ENCODE peak calls at places on chromosomes 11 and 22, in four cellular contexts. One of them, this sample, is unnamed.

GRCh38 chr22:38700271-38700788 is 413 bp downstream of the JOSD1 start:
- DNase-seq in HepG2: peak; percentile 35
- DNase-seq in K562: no peak
- DNase-seq in WTC11: peak; percentile 65
- DNase-seq in this sample: no peak

GRCh38 chr11:79940976-79941735 is 500.3 kb upstream of the TENM4 start:
- DNase-seq in WTC11: no peak
- DNase-seq in HepG2: no peak
- DNase-seq in K562: no peak
- DNase-seq in this sample: no peak

GRCh38 chr11:125679397-125679796 is 1.2 kb downstream of the ACRV1 start:
- DNase-seq in HepG2: no peak
- DNase-seq in WTC11: no peak
- DNase-seq in K562: no peak
- DNase-seq in this sample: no peak

GRCh38 chr11:2574043-2574552 is 125.7 kb downstream of the KCNQ1OT1 start:
- DNase-seq in HepG2: no peak
- DNase-seq in K562: no peak
- DNase-seq in WTC11: peak; percentile 9
- DNase-seq in this sample: no peak

GRCh38 chr11:27837895-27838563 is 137.8 kb upstream of the BDNF start:
- DNase-seq in K562: no peak
- DNase-seq in WTC11: no peak
- DNase-seq in HepG2: no peak
- DNase-seq in this sample: no peak

GRCh38 chr11:61475433-61475832 is 33.1 kb upstream of the LRRC10B start:
- DNase-seq in HepG2: no peak
- DNase-seq in WTC11: no peak
- DNase-seq in K562: no peak
- DNase-seq in this sample: no peak

GRCh38 chr11:10305964-10306918 is 1.4 kb downstream of the ADM start:
- DNase-seq in K562: no peak
- DNase-seq in HepG2: no peak
- DNase-seq in WTC11: peak; percentile 65
- DNase-seq in this sample: no peak

GRCh38 chr22:22709719-22710445 is 65.5 kb downstream of the GGTLC2 start:
- DNase-seq in WTC11: peak; percentile 87
- DNase-seq in K562: peak; percentile 91
- DNase-seq in HepG2: no peak
- DNase-seq in this sample: peak; percentile 61

GRCh38 chr22:45842141-45842831 is 134.7 kb downstream of the WNT7B start:
- DNase-seq in WTC11: no peak
- DNase-seq in K562: no peak
- DNase-seq in HepG2: no peak
- DNase-seq in this sample: no peak

GRCh38 chr11:9002920-9003572 is 755 bp downstream of the NRIP3 start:
- DNase-seq in WTC11: no peak
- DNase-seq in HepG2: no peak
- DNase-seq in K562: peak; percentile 32
- DNase-seq in this sample: no peak

GRCh38 chr22:32482708-32483107 is 8.1 kb downstream of the FBXO7 start:
- DNase-seq in WTC11: no peak
- DNase-seq in K562: peak; percentile 63
- DNase-seq in HepG2: no peak
- DNase-seq in this sample: no peak

GRCh38 chr22:28899199-28899853 is 16.0 kb downstream of the ZNRF3 start:
- DNase-seq in HepG2: no peak
- DNase-seq in WTC11: no peak
- DNase-seq in K562: no peak
- DNase-seq in this sample: no peak

GRCh38 chr11:16857186-16857585 is 118.7 kb downstream of the C11orf58 start:
- DNase-seq in K562: peak; percentile 94
- DNase-seq in WTC11: no peak
- DNase-seq in HepG2: no peak
- DNase-seq in this sample: no peak

GRCh38 chr11:2268911-2269600 is 1.3 kb downstream of the ASCL2 start:
- DNase-seq in WTC11: peak; percentile 75
- DNase-seq in K562: peak; percentile 50
- DNase-seq in HepG2: peak; percentile 64
- DNase-seq in this sample: peak; percentile 66

GRCh38 chr11:72037554-72038311 is 39.0 kb downstream of the IL18BP start:
- DNase-seq in HepG2: no peak
- DNase-seq in WTC11: no peak
- DNase-seq in K562: no peak
- DNase-seq in this sample: no peak

GRCh38 chr22:42328130-42328821 is 57.8 kb upstream of the TCF20 start:
- DNase-seq in HepG2: no peak
- DNase-seq in K562: no peak
- DNase-seq in WTC11: no peak
- DNase-seq in this sample: no peak

GRCh38 chr11:42161886-42162285 is 702.4 kb upstream of the LRRC4C start:
- DNase-seq in WTC11: no peak
- DNase-seq in HepG2: no peak
- DNase-seq in K562: no peak
- DNase-seq in this sample: no peak

GRCh38 chr11:32071811-32072210 is 19.1 kb upstream of the RCN1 start:
- DNase-seq in WTC11: peak; percentile 30
- DNase-seq in K562: peak; percentile 9
- DNase-seq in HepG2: peak; percentile 11
- DNase-seq in this sample: peak; percentile 53

GRCh38 chr11:115222218-115222862 is 281.9 kb downstream of the CADM1 start:
- DNase-seq in HepG2: peak; percentile 30
- DNase-seq in WTC11: no peak
- DNase-seq in K562: peak; percentile 2
- DNase-seq in this sample: no peak

GRCh38 chr11:105298174-105298573 is 158.6 kb upstream of the CARD18 start:
- DNase-seq in HepG2: no peak
- DNase-seq in WTC11: no peak
- DNase-seq in K562: no peak
- DNase-seq in this sample: no peak

GRCh38 chr22:50497093-50497492 is 10.4 kb downstream of the LMF2 start:
- DNase-seq in K562: no peak
- DNase-seq in WTC11: no peak
- DNase-seq in HepG2: no peak
- DNase-seq in this sample: no peak

GRCh38 chr11:44846852-44847251 is 103.8 kb downstream of the TP53I11 start:
- DNase-seq in K562: no peak
- DNase-seq in WTC11: no peak
- DNase-seq in HepG2: no peak
- DNase-seq in this sample: no peak

GRCh38 chr11:69487849-69488542 is 6.5 kb downstream of the LINC01488 start:
- DNase-seq in WTC11: no peak
- DNase-seq in K562: no peak
- DNase-seq in HepG2: no peak
- DNase-seq in this sample: no peak

GRCh38 chr11:130879836-130880235 is 36.4 kb downstream of the SNX19 start:
- DNase-seq in WTC11: no peak
- DNase-seq in HepG2: no peak
- DNase-seq in K562: no peak
- DNase-seq in this sample: no peak

GRCh38 chr22:26656896-26657851 is at the start of gene MIAT:
- DNase-seq in WTC11: peak; percentile 81
- DNase-seq in K562: peak; percentile 37
- DNase-seq in HepG2: no peak
- DNase-seq in this sample: no peak

DNA sequence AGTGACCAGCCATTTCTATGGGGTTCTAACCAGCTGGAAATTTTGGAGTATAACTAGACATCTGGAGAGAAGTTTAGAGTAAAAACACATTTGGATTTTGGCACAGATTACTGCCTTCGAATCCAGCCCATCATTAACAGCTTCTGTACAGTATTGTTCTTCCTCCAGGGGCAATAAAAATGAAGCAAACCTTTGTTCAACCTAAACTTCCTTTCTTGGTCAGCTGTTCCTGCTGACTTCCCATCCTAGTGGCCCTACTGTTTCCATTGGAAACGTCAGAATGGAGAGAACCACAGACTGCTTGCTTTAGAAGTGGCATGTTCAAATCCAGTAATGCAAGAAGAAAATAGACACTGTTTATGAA is 203.7 kb upstream of the MTMR2 start:
- DNase-seq in WTC11: no peak
- DNase-seq in K562: no peak
- DNase-seq in HepG2: no peak
- DNase-seq in this sample: no peak
- TF ChIP-seq ELF4 in WTC11: no peak
- TF ChIP-seq ELF4 in K562: no peak
- TF ChIP-seq ELF4 in HepG2: no peak
- TF ChIP-seq ELF4 in this sample: no peak

GRCh38 chr11:129704831-129705230 is 110.8 kb upstream of the TMEM45B start:
- DNase-seq in WTC11: no peak
- DNase-seq in K562: no peak
- DNase-seq in HepG2: no peak
- DNase-seq in this sample: no peak

GRCh38 chr11:129705341-129705740 is 110.3 kb upstream of the TMEM45B start:
- DNase-seq in WTC11: no peak
- DNase-seq in HepG2: no peak
- DNase-seq in K562: no peak
- DNase-seq in this sample: no peak

GRCh38 chr11:129710423-129710822 is 105.2 kb upstream of the TMEM45B start:
- DNase-seq in HepG2: no peak
- DNase-seq in WTC11: no peak
- DNase-seq in K562: no peak
- DNase-seq in this sample: no peak

GRCh38 chr11:129709801-129710398 is 105.7 kb upstream of the TMEM45B start:
- DNase-seq in K562: no peak
- DNase-seq in HepG2: no peak
- DNase-seq in WTC11: no peak
- DNase-seq in this sample: no peak
- TF ChIP-seq ELF4 in K562: no peak
- TF ChIP-seq ELF4 in HepG2: no peak
- TF ChIP-seq ELF4 in WTC11: no peak
- TF ChIP-seq ELF4 in this sample: no peak

GRCh38 chr11:64359712-64360402 is 895 bp downstream of the RPS6KA4 start:
- DNase-seq in WTC11: peak; percentile 43
- DNase-seq in K562: no peak
- DNase-seq in HepG2: no peak
- DNase-seq in this sample: no peak
- TF ChIP-seq ELF4 in WTC11: no peak
- TF ChIP-seq ELF4 in K562: no peak
- TF ChIP-seq ELF4 in HepG2: no peak
- TF ChIP-seq ELF4 in this sample: no peak

DNA sequence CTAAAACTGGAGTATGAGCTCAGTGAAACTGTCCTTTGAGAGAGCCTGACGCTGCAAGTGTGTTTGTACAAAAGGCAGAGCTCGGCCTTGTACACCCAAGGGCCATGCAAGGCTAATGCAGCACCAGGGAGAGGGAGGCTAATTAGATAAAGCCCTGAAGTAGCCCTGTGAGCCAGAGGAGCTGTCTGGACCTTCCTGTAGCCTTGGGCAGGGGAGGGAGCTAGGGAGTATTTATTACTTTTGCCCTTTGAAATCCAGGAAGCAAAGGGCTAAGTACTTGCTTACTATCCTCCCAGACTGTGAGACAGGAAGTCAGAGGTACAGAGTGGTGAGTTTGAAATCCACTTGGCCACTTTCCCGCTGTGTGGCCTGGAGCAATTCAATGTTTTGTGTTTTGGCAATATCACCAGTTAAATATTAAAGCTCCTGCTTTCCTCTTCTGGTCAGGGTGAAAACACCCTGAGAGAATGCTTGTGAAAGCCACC is 10.2 kb upstream of the LDHA start:
- DNase-seq in WTC11: no peak
- DNase-seq in K562: peak; percentile 69
- DNase-seq in HepG2: peak; percentile 80
- DNase-seq in this sample: peak; percentile 25
- TF ChIP-seq ELF4 in WTC11: no peak
- TF ChIP-seq ELF4 in K562: no peak
- TF ChIP-seq ELF4 in HepG2: no peak
- TF ChIP-seq ELF4 in this sample: no peak

DNA sequence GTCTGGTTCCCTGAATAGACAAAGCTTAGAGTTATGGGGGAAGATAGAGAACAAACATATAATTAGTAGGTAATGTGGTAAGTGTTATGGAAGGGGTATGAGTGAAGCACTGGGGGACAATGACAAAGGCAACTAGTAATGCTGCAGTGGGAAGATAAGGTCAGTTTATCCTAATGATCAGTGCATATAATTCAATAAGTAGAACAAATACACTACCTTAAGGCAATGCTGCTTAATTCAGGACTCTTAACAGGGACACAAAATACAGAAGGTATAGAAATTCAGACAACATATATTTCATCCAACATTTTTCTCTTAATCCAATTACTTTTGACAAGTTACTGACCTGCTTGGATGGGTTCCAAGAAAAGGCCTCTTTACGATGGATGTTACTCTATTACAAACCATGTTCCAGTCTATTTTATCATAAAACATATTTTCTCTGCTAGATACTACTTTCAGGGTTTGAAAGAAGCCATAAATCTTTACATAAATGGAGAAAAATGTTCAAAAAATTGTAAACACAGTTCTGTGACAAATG is 1186.2 kb downstream of the LRRC4C start:
- DNase-seq in K562: no peak
- DNase-seq in WTC11: no peak
- DNase-seq in HepG2: no peak
- DNase-seq in this sample: no peak
- TF ChIP-seq ELF4 in K562: no peak
- TF ChIP-seq ELF4 in WTC11: no peak
- TF ChIP-seq ELF4 in HepG2: no peak
- TF ChIP-seq ELF4 in this sample: no peak

This sample was measured in HEK293T.